ENCODE peak calls at places on chromosomes 1 and 21, in six cellular contexts. B, N, F, D, T and K are unnamed samples.

GRCh38 chr1:47991187-47991586 is 6.0 kb downstream of the TRABD2B start:
- DNase-seq in B (peak), N (peak), F (no peak), D (no peak), T (no peak), K (peak)

GRCh38 chr1:165073402-165074007 is 283.0 kb downstream of the LMX1A start:
- DNase-seq in B (peak), N (peak), F (peak), D (no peak), T (no peak), K (peak)

GRCh38 chr1:47432071-47433036 is 5.5 kb upstream of the FOXD2 start:
- DNase-seq in B (peak), N (peak), F (peak), D (peak), T (peak), K (peak)

GRCh38 chr1:30417701-30418425 is 305.5 kb downstream of the MATN1 start:
- DNase-seq in B (no peak), N (no peak), F (no peak), D (no peak), T (no peak), K (no peak)

GRCh38 chr1:240247899-240248298 is 156.2 kb downstream of the FMN2 start:
- DNase-seq in B (no peak), N (no peak), F (no peak), D (no peak), T (no peak), K (no peak)

GRCh38 chr1:23238565-23238964 is 21.3 kb upstream of the HTR1D start:
- DNase-seq in B (no peak), N (no peak), F (no peak), D (no peak), T (no peak), K (no peak)

GRCh38 chr1:174902531-174903099 is 97.1 kb upstream of the CACYBP start:
- DNase-seq in B (no peak), N (no peak), F (peak), D (no peak), T (no peak), K (no peak)

GRCh38 chr21:46110499-46111192 is 12.7 kb downstream of the COL6A2 start:
- DNase-seq in B (no peak), N (no peak), F (no peak), D (peak), T (no peak), K (no peak)

GRCh38 chr1:248812736-248813425 is 12.8 kb downstream of the SH3BP5L start:
- DNase-seq in B (no peak), N (no peak), F (no peak), D (no peak), T (no peak), K (no peak)

GRCh38 chr21:31500976-31501375 is 156.9 kb upstream of the TIAM1 start:
- DNase-seq in B (no peak), N (no peak), F (no peak), D (no peak), T (no peak), K (no peak)

GRCh38 chr1:165807613-165808012 is 19.8 kb upstream of the UCK2 start:
- DNase-seq in B (no peak), N (no peak), F (no peak), D (no peak), T (no peak), K (no peak)

GRCh38 chr1:187244623-187245022 is 415.9 kb downstream of the PLA2G4A start:
- DNase-seq in B (no peak), N (no peak), F (peak), D (no peak), T (no peak), K (peak)

GRCh38 chr1:108817016-108817415 is 39.9 kb downstream of the AKNAD1 start:
- DNase-seq in B (peak), N (peak), F (peak), D (no peak), T (no peak), K (peak)

GRCh38 chr1:21638531-21639341 is 30.4 kb downstream of the RAP1GAP start:
- DNase-seq in B (peak), N (no peak), F (peak), D (no peak), T (peak), K (peak)

GRCh38 chr1:63662056-63662836 is 69.0 kb downstream of the PGM1 start:
- DNase-seq in B (peak), N (peak), F (peak), D (peak), T (no peak), K (peak)

GRCh38 chr1:100928128-100928527 is 32.2 kb downstream of the SLC30A7 start:
- DNase-seq in B (no peak), N (no peak), F (no peak), D (no peak), T (peak), K (no peak)

GRCh38 chr1:61368876-61369275 is 286.5 kb downstream of the NFIA start:
- DNase-seq in B (no peak), N (no peak), F (no peak), D (no peak), T (no peak), K (peak)

GRCh38 chr21:44730028-44730395 is 18.6 kb upstream of the TSPEAR start:
- DNase-seq in B (no peak), N (no peak), F (no peak), D (no peak), T (no peak), K (no peak)

GRCh38 chr1:53062731-53063591 is 948 bp downstream of the PODN start:
- DNase-seq in B (no peak), N (no peak), F (no peak), D (peak), T (no peak), K (peak)

GRCh38 chr1:93715529-93716126 is 34.0 kb upstream of the BCAR3 start:
- DNase-seq in B (peak), N (no peak), F (peak), D (no peak), T (no peak), K (peak)

GRCh38 chr1:199490804-199491527 is 536.5 kb upstream of the NR5A2 start:
- DNase-seq in B (peak), N (peak), F (peak), D (no peak), T (no peak), K (peak)

GRCh38 chr1:41880261-41880660 is 38.5 kb downstream of the HIVEP3 start:
- DNase-seq in B (no peak), N (peak), F (no peak), D (no peak), T (no peak), K (no peak)

GRCh38 chr1:99849413-99849743 is 783 bp upstream of the AGL start:
- DNase-seq in B (peak), N (no peak), F (no peak), D (no peak), T (peak), K (no peak)

GRCh38 chr1:53986458-53986857 is 31.5 kb downstream of the LDLRAD1 start:
- DNase-seq in B (no peak), N (no peak), F (no peak), D (no peak), T (no peak), K (no peak)

GRCh38 chr1:9505142-9505541 is 34.1 kb upstream of the SLC25A33 start:
- DNase-seq in B (no peak), N (no peak), F (no peak), D (no peak), T (no peak), K (no peak)

GRCh38 chr1:111938123-111938522 is 51.3 kb downstream of the KCND3 start:
- DNase-seq in B (no peak), N (no peak), F (no peak), D (no peak), T (no peak), K (no peak)

GRCh38 chr1:49340576-49340975 is 563.9 kb upstream of the BEND5 start:
- DNase-seq in B (no peak), N (no peak), F (no peak), D (no peak), T (no peak), K (no peak)

GRCh38 chr21:41369105-41369914 is 7.5 kb downstream of the MX2 start:
- DNase-seq in B (no peak), N (no peak), F (no peak), D (peak), T (no peak), K (peak)

GRCh38 chr1:167516404-167517388 is 1.6 kb downstream of the CD247 start:
- DNase-seq in B (no peak), N (no peak), F (no peak), D (no peak), T (no peak), K (no peak)

GRCh38 chr1:164617607-164618564 is 58.9 kb downstream of the PBX1 start:
- DNase-seq in B (peak), N (peak), F (no peak), D (no peak), T (peak), K (no peak)

GRCh38 chr1:12078575-12078937 is 15.5 kb downstream of the TNFRSF8 start:
- DNase-seq in B (no peak), N (no peak), F (no peak), D (no peak), T (no peak), K (no peak)

DNA sequence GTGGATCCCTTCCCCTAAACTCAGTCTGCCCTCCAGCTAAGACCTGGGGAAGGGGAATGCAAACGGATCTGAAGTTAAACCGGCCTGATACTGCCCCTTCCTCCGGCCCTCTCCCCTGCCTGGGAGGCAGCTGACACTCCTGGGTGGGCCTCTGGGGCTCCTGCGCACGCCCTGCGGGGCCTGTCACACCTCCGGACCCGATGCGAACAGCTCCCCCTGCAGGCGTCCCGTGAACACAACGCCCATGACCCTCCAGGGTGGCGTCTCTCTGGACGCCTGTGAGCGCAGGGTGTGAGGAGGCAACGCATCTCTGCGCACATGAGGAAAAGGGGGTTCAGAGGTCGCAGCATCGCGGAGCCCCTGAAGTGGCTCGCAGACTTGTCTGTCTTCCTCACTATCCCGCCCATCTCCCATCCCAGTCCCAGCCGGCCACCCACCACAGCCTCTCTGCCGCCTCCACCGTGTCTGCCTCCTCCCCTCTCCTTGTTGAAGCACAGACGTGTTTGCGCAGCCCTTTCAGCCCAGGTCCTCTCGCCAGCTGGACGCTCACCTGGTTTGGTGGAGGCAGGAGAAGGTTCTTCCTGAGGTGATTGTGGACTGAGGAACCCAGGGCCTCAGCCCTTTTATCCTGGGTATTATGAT is 421 bp upstream of the LCE3A start:
- DNase-seq in B (no peak), N (no peak), F (no peak), D (no peak), T (peak), K (no peak)
- TF ChIP-seq CTCF in B (no peak), N (no peak), F (no peak), D (no peak), T (peak), K (no peak)

GRCh38 chr1:234926574-234927311 is 201.9 kb downstream of the TOMM20 start:
- DNase-seq in B (no peak), N (no peak), F (no peak), D (no peak), T (no peak), K (no peak)
- H3K4me3 ChIP-seq in B (no peak), N (no peak), F (no peak), D (no peak), T (no peak), K (no peak)

DNA sequence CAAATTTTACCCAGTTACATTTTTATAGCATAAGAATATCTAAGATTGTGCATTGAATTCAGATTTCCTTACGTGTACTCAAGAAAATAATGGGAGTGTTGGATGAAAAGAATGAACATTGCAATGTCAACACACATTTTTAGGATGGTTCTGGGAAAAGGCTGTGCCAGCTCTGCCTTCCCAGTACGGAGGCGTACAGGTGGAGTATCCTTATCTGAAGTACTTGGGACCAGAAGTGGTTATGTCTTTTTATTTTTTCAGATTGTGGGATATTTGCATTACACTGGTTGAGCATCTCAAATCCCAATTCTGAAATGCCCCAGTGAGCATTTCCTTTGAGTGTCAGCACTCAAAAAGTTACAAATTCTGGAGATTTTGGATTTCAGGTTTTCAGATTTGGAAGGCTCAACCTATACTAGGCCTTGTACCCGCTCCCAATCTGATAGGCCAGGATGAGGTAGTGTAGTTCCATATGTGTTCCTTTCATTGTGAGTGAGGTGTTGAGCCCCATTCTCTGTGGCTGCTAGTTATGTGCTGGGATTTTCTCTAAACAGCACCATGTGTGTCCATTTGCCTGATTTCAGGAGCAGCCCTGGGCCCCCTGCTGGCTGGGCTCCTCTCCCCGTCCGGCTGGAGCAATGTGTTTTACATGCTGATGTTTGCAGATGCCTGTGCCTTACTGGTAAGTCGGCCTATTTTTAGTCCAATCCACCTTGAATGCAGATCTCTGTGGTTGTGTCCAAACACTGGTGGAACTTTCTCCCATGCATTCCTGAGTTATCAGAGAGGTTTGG is 60.8 kb downstream of the SLC37A1 start:
- DNase-seq in B (peak), N (peak), F (no peak), D (no peak), T (peak), K (peak)
- TF ChIP-seq CTCF in B (peak), N (peak), F (peak), D (peak), T (peak), K (peak)

GRCh38 chr1:25341746-25342145 is 3.6 kb downstream of the TMEM50A start:
- DNase-seq in B (no peak), N (no peak), F (no peak), D (no peak), T (no peak), K (no peak)
- H3K4me3 ChIP-seq in B (no peak), N (no peak), F (no peak), D (no peak), T (no peak), K (no peak)

GRCh38 chr1:232508161-232508661 is 121.7 kb downstream of the SIPA1L2 start:
- DNase-seq in B (no peak), N (no peak), F (peak), D (no peak), T (no peak), K (no peak)
- TF ChIP-seq CTCF in B (no peak), N (peak), F (peak), D (peak), T (no peak), K (no peak)

GRCh38 chr1:181936269-181936668 is 125.2 kb downstream of the ZNF648 start:
- DNase-seq in B (no peak), N (no peak), F (no peak), D (no peak), T (no peak), K (no peak)
- H3K4me3 ChIP-seq in B (no peak), N (no peak), F (no peak), D (no peak), T (no peak), K (no peak)

DNA sequence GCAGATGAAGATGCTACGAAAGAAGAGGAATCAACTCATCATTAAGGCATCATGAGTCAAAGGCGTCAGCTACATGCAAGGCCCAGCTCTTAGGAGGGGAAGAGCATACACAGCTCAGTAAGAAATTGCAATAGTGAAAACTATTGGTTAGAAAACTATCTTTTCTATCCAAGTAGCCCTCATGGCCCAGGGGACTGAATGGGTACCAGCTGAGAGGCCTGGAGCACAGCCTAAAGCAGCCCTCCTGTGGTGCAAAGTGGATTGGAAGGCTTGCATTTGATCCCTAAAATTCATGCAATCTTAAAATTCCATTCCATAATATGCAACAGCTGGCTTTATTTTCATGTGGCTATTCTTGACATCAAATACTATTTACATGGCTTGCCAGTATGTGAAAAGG is 251.8 kb upstream of the USP24 start:
- DNase-seq in B (no peak), N (no peak), F (no peak), D (no peak), T (no peak), K (no peak)
- TF ChIP-seq CTCF in B (no peak), N (no peak), F (no peak), D (no peak), T (no peak), K (no peak)

DNA sequence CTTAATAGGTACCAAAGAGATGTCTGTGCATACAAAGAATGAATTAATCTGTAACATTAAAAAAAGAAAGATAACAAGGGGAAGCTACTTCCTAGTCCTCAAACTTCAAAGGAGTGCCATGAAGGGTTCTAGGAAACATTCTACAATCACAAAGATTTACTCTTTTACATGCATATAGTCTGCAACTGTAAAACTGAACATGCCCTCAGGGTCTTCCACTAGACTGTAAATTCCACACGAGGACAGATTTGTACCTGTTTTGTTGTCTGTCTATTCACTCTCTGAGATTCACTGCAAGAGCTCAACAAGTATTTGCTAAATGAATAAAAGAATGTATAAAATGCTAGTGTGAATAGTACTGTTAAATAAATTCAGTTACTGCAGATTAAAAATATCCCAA is 4.4 kb downstream of the JAK1 start:
- DNase-seq in B (no peak), N (no peak), F (no peak), D (no peak), T (no peak), K (no peak)
- H3K4me3 ChIP-seq in B (no peak), N (no peak), F (no peak), D (no peak), T (no peak), K (no peak)